ENCODE peak calls at places on chromosomes 16 and 17, in four cellular contexts. R, I, M and D are unnamed samples.

GRCh38 chr16:1583180-1583579 is 28.7 kb downstream of the IFT140 start:
- DNase-seq in R (no peak), I (no peak), M (no peak), D (no peak)

GRCh38 chr17:7440823-7441174 is 1.5 kb downstream of the FGF11 start:
- DNase-seq in R (no peak), I (peak), M (no peak), D (no peak)

GRCh38 chr17:47252766-47253512 is 688 bp upstream of the ITGB3 start:
- DNase-seq in R (no peak), I (no peak), M (no peak), D (no peak)

GRCh38 chr17:67136191-67137025 is 92.1 kb downstream of the CACNG1 start:
- DNase-seq in R (no peak), I (no peak), M (no peak), D (no peak)

GRCh38 chr17:330993-331701 is 21.5 kb downstream of the RPH3AL start:
- DNase-seq in R (no peak), I (no peak), M (no peak), D (no peak)

GRCh38 chr17:48489781-48490180 is 41.0 kb downstream of the HOXB1 start:
- DNase-seq in R (no peak), I (no peak), M (no peak), D (no peak)

GRCh38 chr17:16302856-16303255 is 50.4 kb downstream of the CENPV start:
- DNase-seq in R (no peak), I (no peak), M (no peak), D (no peak)

GRCh38 chr17:45651145-45651713 is 132.9 kb upstream of the CRHR1 start:
- DNase-seq in R (no peak), I (no peak), M (no peak), D (no peak)

GRCh38 chr17:49383048-49383447 is 21.0 kb upstream of the ZNF652 start:
- DNase-seq in R (no peak), I (no peak), M (no peak), D (no peak)

GRCh38 chr17:19299214-19299747 is 62.1 kb downstream of the EPN2 start:
- DNase-seq in R (no peak), I (no peak), M (no peak), D (no peak)

GRCh38 chr16:75262104-75262799 is 10.8 kb upstream of the BCAR1 start:
- DNase-seq in R (no peak), I (no peak), M (no peak), D (no peak)

GRCh38 chr16:89178453-89179147 is 7.1 kb downstream of the CDH15 start:
- DNase-seq in R (no peak), I (no peak), M (no peak), D (no peak)

GRCh38 chr17:57603978-57604377 is 141.1 kb downstream of the CCDC182 start:
- DNase-seq in R (peak), I (no peak), M (peak), D (no peak)

GRCh38 chr17:42266918-42267766 is 9.0 kb downstream of the STAT5B start:
- DNase-seq in R (no peak), I (peak), M (no peak), D (no peak)

GRCh38 chr17:7014995-7015586 is 2.7 kb downstream of the RNASEK start:
- DNase-seq in R (no peak), I (no peak), M (peak), D (no peak)

GRCh38 chr16:72552675-72553074 is 380.7 kb upstream of the PMFBP1 start:
- DNase-seq in R (no peak), I (no peak), M (no peak), D (no peak)

GRCh38 chr17:76527430-76528111 is 9.9 kb downstream of the CYGB start:
- DNase-seq in R (no peak), I (no peak), M (no peak), D (no peak)

GRCh38 chr17:30586818-30587595 is 109.8 kb downstream of the GOSR1 start:
- DNase-seq in R (no peak), I (no peak), M (no peak), D (no peak)

GRCh38 chr17:17036520-17036998 is 5.7 kb upstream of the MPRIP start:
- DNase-seq in R (peak), I (no peak), M (no peak), D (no peak)

GRCh38 chr16:57167537-57167936 is 18.3 kb downstream of the PSME3IP1 start:
- DNase-seq in R (no peak), I (no peak), M (no peak), D (no peak)

GRCh38 chr16:80931985-80932720 is 74.5 kb downstream of the CMC2 start:
- DNase-seq in R (peak), I (no peak), M (no peak), D (peak)

GRCh38 chr17:7043544-7044268 is at the start of gene SLC16A11:
- DNase-seq in R (no peak), I (no peak), M (no peak), D (peak)

GRCh38 chr17:40320771-40321501 is 12.0 kb downstream of the RARA start:
- DNase-seq in R (no peak), I (peak), M (no peak), D (no peak)

GRCh38 chr16:57071840-57072541 is 20.4 kb upstream of the CPNE2 start:
- DNase-seq in R (no peak), I (no peak), M (no peak), D (no peak)

GRCh38 chr16:86869288-86870022 is 291.1 kb downstream of the FOXL1 start:
- DNase-seq in R (no peak), I (peak), M (no peak), D (no peak)

GRCh38 chr17:82302991-82303943 is 14.1 kb downstream of the CD7 start:
- DNase-seq in R (no peak), I (no peak), M (no peak), D (no peak)

GRCh38 chr17:35541434-35541833 is 4.0 kb upstream of the SLFN12L start:
- DNase-seq in R (no peak), I (no peak), M (no peak), D (no peak)

GRCh38 chr17:45702666-45703266 is 81.4 kb upstream of the CRHR1 start:
- DNase-seq in R (no peak), I (no peak), M (no peak), D (no peak)

GRCh38 chr16:16879567-16880251 is 500.8 kb downstream of the NPIPA7 start:
- DNase-seq in R (no peak), I (no peak), M (no peak), D (no peak)

GRCh38 chr16:50719401-50720337 is 22.2 kb upstream of the CYLD start:
- DNase-seq in R (peak), I (no peak), M (no peak), D (no peak)
- TF ChIP-seq SPI1 in R (no peak), I (no peak), M (no peak), D (no peak)

DNA sequence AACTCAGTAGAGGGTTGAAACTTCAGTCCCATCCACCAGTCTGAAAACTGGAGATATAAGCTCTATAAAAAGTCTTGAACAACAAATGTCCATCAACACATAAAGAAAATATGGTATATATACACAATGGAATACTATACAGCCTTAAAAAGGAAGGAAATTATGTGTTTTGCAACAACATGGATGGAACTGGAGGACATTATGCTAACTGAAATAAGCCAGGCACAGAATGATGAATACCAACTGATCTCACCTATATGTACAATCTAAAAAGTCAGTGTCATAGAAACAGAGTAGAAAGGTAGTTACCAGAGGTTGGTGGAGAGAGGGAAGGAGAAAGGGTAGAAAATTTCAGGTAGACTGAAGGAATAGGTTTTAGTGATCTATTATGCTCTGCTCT is 438.1 kb downstream of the CA10 start:
- DNase-seq in R (no peak), I (no peak), M (no peak), D (no peak)
- TF ChIP-seq SPI1 in R (no peak), I (no peak), M (no peak), D (no peak)

GRCh38 chr16:21126518-21126917 is 24.1 kb downstream of the DNAH3 start:
- DNase-seq in R (no peak), I (no peak), M (no peak), D (no peak)

GRCh38 chr16:21116148-21116693 is 34.4 kb downstream of the DNAH3 start:
- DNase-seq in R (peak), I (peak), M (no peak), D (no peak)

GRCh38 chr16:21117567-21117966 is 33.1 kb downstream of the DNAH3 start:
- DNase-seq in R (no peak), I (no peak), M (no peak), D (no peak)

GRCh38 chr16:21125191-21125590 is 25.5 kb downstream of the DNAH3 start:
- DNase-seq in R (no peak), I (no peak), M (no peak), D (no peak)

GRCh38 chr16:21121150-21121549 is 29.5 kb downstream of the DNAH3 start:
- DNase-seq in R (no peak), I (no peak), M (no peak), D (no peak)
- TF ChIP-seq SPI1 in R (no peak), I (no peak), M (no peak), D (no peak)

GRCh38 chr17:63275318-63275967 is 170.7 kb downstream of the CYB561 start:
- DNase-seq in R (no peak), I (peak), M (no peak), D (no peak)
- TF ChIP-seq SPI1 in R (no peak), I (no peak), M (no peak), D (no peak)